ENCODE peak calls at places on chromosomes 4 and X, in five cellular contexts. Y is AG10803, P is upper lobe of left lung, N is osteocyte, D is A549. R is an unnamed sample.

GRCh38 chrX:33465137-33465536 is 253.8 kb upstream of the DMD start:
- DNase-seq in Y (no peak), D (no peak), N (no peak), P (no peak), R (no peak)

GRCh38 chr4:164904941-164905340 is 28.0 kb downstream of the APELA start:
- DNase-seq in D (no peak), Y (no peak), P (no peak), N (no peak), R (no peak)

GRCh38 chr4:173318648-173319211 is 15.4 kb downstream of the HMGB2 start:
- DNase-seq in P (no peak), D (peak; percentile 13), Y (peak; percentile 60), N (no peak), R (no peak)

GRCh38 chrX:47224266-47224895 is 5.9 kb downstream of the CDK16 start:
- DNase-seq in P (no peak), D (no peak), N (no peak), Y (no peak), R (no peak)

GRCh38 chr4:148214529-148215166 is 227.6 kb downstream of the NR3C2 start:
- DNase-seq in D (no peak), Y (peak; percentile 52), P (no peak), N (no peak), R (no peak)

GRCh38 chr4:17545374-17546140 is 30.6 kb downstream of the CLRN2 start:
- DNase-seq in Y (no peak), N (no peak), P (no peak), D (no peak), R (no peak)

GRCh38 chr4:73620115-73620792 is at the start of gene RASSF6:
- DNase-seq in P (peak; percentile 94), Y (no peak), D (peak; percentile 65), N (no peak), R (no peak)

GRCh38 chrX:104854188-104854587 is 288.2 kb downstream of the IL1RAPL2 start:
- DNase-seq in Y (no peak), D (no peak), P (no peak), N (no peak), R (no peak)

GRCh38 chrX:153768311-153769157 is 4.5 kb downstream of the PLXNB3 start:
- DNase-seq in N (no peak), D (no peak), P (peak; percentile 53), Y (no peak), R (no peak)

GRCh38 chrX:1394731-1395501 is 3.0 kb upstream of the SLC25A6 start:
- DNase-seq in P (no peak), N (no peak), D (no peak), Y (peak; percentile 33), R (no peak)

GRCh38 chrX:121000589-121000988 is 15.0 kb upstream of the CT47A1 start:
- DNase-seq in N (no peak), P (no peak), Y (no peak), D (peak; percentile 33), R (no peak)

GRCh38 chrX:418927-419729 is 32.4 kb upstream of the PPP2R3B start:
- DNase-seq in N (no peak), P (no peak), Y (no peak), D (no peak), R (no peak)

GRCh38 chrX:106404512-106404911 is 207.3 kb upstream of the RADX start:
- DNase-seq in Y (no peak), P (no peak), D (no peak), N (no peak), R (no peak)

GRCh38 chr4:185881427-185881826 is 69.4 kb upstream of the SORBS2 start:
- DNase-seq in D (no peak), P (no peak), N (no peak), Y (peak; percentile 82), R (no peak)

GRCh38 chr4:78171482-78171881 is 114.4 kb downstream of the FRAS1 start:
- DNase-seq in P (no peak), N (no peak), D (no peak), Y (no peak), R (no peak)

GRCh38 chr4:186132577-186133277 is 28.2 kb downstream of the FAM149A start:
- DNase-seq in P (no peak), Y (peak; percentile 3), D (peak; percentile 40), N (no peak), R (no peak)

GRCh38 chrX:153825042-153825441 is 5.3 kb downstream of the PDZD4 start:
- DNase-seq in Y (no peak), P (no peak), N (no peak), D (no peak), R (no peak)

GRCh38 chr4:165542476-165542875 is 163.7 kb downstream of the CPE start:
- DNase-seq in D (no peak), Y (no peak), P (no peak), N (no peak), R (no peak)

GRCh38 chr4:180057891-180058643 is 2185.1 kb upstream of the TENM3 start:
- DNase-seq in Y (no peak), P (peak; percentile 86), D (peak; percentile 2), N (peak; percentile 84), R (peak; percentile 75)

GRCh38 chr4:76723916-76724315 is 174.0 kb downstream of the SOWAHB start:
- DNase-seq in N (no peak), D (peak; percentile 44), P (no peak), Y (peak; percentile 92), R (no peak)

GRCh38 chrX:119989905-119990408 is 46.4 kb upstream of the NKAP start:
- DNase-seq in Y (no peak), N (peak; percentile 60), P (no peak), D (no peak), R (no peak)

GRCh38 chr4:118587116-118587869 is 97.9 kb upstream of the METTL14 start:
- DNase-seq in Y (no peak), N (no peak), P (no peak), D (no peak), R (no peak)

GRCh38 chr4:183635333-183635732 is 23.7 kb downstream of the RWDD4 start:
- DNase-seq in N (no peak), P (no peak), Y (no peak), D (no peak), R (no peak)

GRCh38 chrX:9482408-9482807 is 17.6 kb downstream of the TBL1X start:
- DNase-seq in P (no peak), D (no peak), Y (no peak), N (no peak), R (no peak)

GRCh38 chr4:147610666-147611065 is 6.5 kb upstream of the TMEM184C start:
- DNase-seq in N (no peak), Y (peak; percentile 36), D (no peak), P (no peak), R (no peak)

GRCh38 chrX:13165266-13165665 is 120.8 kb upstream of the FAM9C start:
- DNase-seq in D (no peak), N (no peak), Y (no peak), P (no peak), R (no peak)

GRCh38 chrX:77087529-77088169 is 359.5 kb upstream of the FGF16 start:
- DNase-seq in P (no peak), D (peak; percentile 26), N (no peak), Y (peak; percentile 13), R (no peak)

GRCh38 chr4:38069271-38069760 is 109.1 kb downstream of the PTTG2 start:
- DNase-seq in Y (no peak), P (no peak), N (no peak), D (peak; percentile 71), R (no peak)

GRCh38 chr4:144787365-144788263 is 141.7 kb downstream of the HHIP start:
- DNase-seq in N (no peak), P (no peak), Y (peak; percentile 37), D (peak; percentile 47), R (no peak)

GRCh38 chr4:61202638-61203495 is 2.7 kb downstream of the ADGRL3 start:
- DNase-seq in D (no peak), Y (no peak), N (no peak), P (peak; percentile 52), R (no peak)

GRCh38 chr4:80213117-80213815 is 16.0 kb downstream of the PRDM8 start:
- DNase-seq in P (no peak), D (no peak), Y (peak; percentile 54), N (no peak), R (no peak)

GRCh38 chr4:133147922-133148689 is 988 bp upstream of the PCDH10 start:
- DNase-seq in D (peak; percentile 58), P (peak; percentile 66), N (peak; percentile 84), Y (peak; percentile 9), R (peak; percentile 71)

GRCh38 chrX:68084765-68085164 is 348.5 kb downstream of the OPHN1 start:
- DNase-seq in P (no peak), N (no peak), Y (peak; percentile 84), D (no peak), R (no peak)
- TF ChIP-seq CTCF in P (no peak), N (no peak), Y (no peak), D (no peak), R (no peak)

GRCh38 chr4:47128991-47129390 is 97.6 kb downstream of the GABRB1 start:
- DNase-seq in D (no peak), P (no peak), Y (no peak), N (no peak), R (no peak)
- TF ChIP-seq CTCF in D (no peak), P (no peak), Y (no peak), N (no peak), R (no peak)

DNA sequence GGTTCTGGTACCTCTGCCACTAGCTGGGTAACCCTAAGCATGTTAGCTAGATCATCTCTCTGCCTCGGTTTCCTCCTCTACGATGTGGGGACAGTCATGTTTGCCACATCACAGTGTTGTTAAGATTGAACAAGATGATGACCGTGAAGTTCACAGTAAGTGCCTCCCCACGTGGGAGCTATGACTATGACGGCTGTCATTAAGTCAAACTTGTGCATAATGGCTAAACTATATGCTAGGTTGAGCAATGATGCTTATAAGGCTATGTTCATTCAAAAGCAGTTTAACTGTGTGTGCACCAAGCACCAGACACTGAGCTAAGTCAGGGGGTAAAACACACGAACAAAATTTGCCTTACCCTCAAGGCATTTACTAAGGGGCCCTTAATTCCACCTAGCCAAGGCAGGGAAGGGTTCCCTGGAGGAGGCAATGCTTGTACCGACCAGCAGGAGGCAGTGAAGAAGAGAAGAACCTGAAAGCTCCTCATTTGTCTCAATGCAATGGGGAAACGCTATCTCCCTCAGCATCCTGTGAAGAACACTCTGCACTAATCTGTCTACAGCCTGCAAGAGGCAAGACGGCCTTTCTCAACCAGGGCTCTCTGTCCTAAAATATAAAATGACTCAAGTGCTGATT is 52.9 kb downstream of the MAP7D2 start:
- DNase-seq in D (no peak), N (no peak), Y (no peak), P (no peak), R (no peak)
- TF ChIP-seq CTCF in D (no peak), N (no peak), Y (peak; percentile 29), P (no peak), R (peak; percentile 30)

GRCh38 chr4:41815478-41815877 is 67.0 kb upstream of the PHOX2B start:
- DNase-seq in Y (no peak), N (no peak), D (no peak), P (no peak), R (no peak)

GRCh38 chr4:41819621-41820020 is 71.1 kb upstream of the PHOX2B start:
- DNase-seq in Y (no peak), P (no peak), D (no peak), N (no peak), R (no peak)

GRCh38 chr4:41820473-41820872 is 71.9 kb upstream of the PHOX2B start:
- DNase-seq in D (no peak), P (no peak), Y (no peak), N (no peak), R (no peak)

DNA sequence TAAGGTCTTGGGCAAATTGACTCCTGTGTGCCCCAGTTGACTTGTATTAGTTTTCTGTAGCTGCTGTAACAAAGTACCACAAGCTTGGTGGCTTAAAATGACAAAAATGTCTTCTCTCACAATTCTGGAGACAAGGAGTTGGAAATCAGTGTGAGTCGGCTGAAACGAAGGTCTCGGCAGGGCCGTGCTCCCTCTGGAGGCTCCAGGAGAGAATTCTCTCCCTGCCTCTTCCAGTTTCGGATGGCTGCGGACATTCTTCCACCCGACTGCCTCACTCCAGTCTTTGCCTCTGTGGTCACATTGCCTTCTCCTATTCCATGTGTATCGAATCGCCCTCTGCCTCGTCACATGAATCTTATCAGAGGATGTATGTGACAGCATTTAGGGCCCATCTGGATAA is 66.0 kb upstream of the PHOX2B start:
- DNase-seq in D (peak; percentile 31), Y (peak; percentile 29), P (no peak), N (no peak), R (no peak)
- TF ChIP-seq CTCF in D (peak; percentile 22), Y (peak; percentile 54), P (no peak), N (peak; percentile 27), R (peak; percentile 65)

R was measured in type B pancreatic cell.